ENCODE peak calls at places on chromosome 7, in four cellular contexts. Q, K, R and S are unnamed samples.

GRCh38 chr7:112080441-112080840 is 125.8 kb downstream of the DOCK4 start:
- DNase-seq in Q (no peak), K (peak), R (no peak), S (no peak)

GRCh38 chr7:135183478-135183877 is 13.0 kb upstream of the CYREN start:
- DNase-seq in Q (no peak), K (no peak), R (no peak), S (no peak)

GRCh38 chr7:106824458-106824857 is 40.6 kb upstream of the PIK3CG start:
- DNase-seq in K (no peak), R (no peak), Q (no peak), S (no peak)

GRCh38 chr7:46296526-46296925 is 375.5 kb upstream of the IGFBP3 start:
- DNase-seq in K (no peak), R (no peak), Q (no peak), S (no peak)

GRCh38 chr7:98418271-98418635 is 17.4 kb upstream of the BAIAP2L1 start:
- DNase-seq in Q (no peak), K (peak), R (no peak), S (no peak)

GRCh38 chr7:95434501-95435421 is at the start of gene PON2:
- DNase-seq in R (peak), K (peak), Q (peak), S (peak)

GRCh38 chr7:27031289-27032172 is 64.3 kb downstream of the HOXA1 start:
- DNase-seq in Q (no peak), K (peak), R (no peak), S (no peak)

GRCh38 chr7:30281791-30282190 is 2.6 kb upstream of the ZNRF2 start:
- DNase-seq in K (no peak), R (no peak), Q (no peak), S (no peak)

GRCh38 chr7:100867796-100868485 is 754 bp downstream of the TRIP6 start:
- DNase-seq in R (no peak), Q (no peak), K (no peak), S (no peak)

GRCh38 chr7:44964384-44964830 is 14.4 kb downstream of the MYO1G start:
- DNase-seq in R (no peak), K (no peak), Q (peak), S (no peak)

GRCh38 chr7:16416289-16417282 is 4.8 kb downstream of the CRPPA start:
- DNase-seq in R (no peak), Q (no peak), K (peak), S (no peak)

GRCh38 chr7:142908921-142909870 is 23.7 kb upstream of the TRPV6 start:
- DNase-seq in Q (no peak), K (peak), R (no peak), S (no peak)

GRCh38 chr7:5634107-5634950 is 147.1 kb downstream of the RNF216 start:
- DNase-seq in Q (no peak), K (peak), R (no peak), S (peak)

GRCh38 chr7:17939111-17939669 is 1.1 kb downstream of the SNX13 start:
- DNase-seq in R (no peak), K (peak), Q (no peak), S (no peak)

GRCh38 chr7:119197172-119197871 is 972.8 kb downstream of the ANKRD7 start:
- DNase-seq in Q (no peak), R (no peak), K (no peak), S (no peak)

GRCh38 chr7:87152897-87153641 is 816 bp downstream of the DMTF1 start:
- DNase-seq in R (no peak), Q (peak), K (peak), S (no peak)

GRCh38 chr7:78751253-78751652 is 702.2 kb downstream of the MAGI2 start:
- DNase-seq in Q (no peak), R (no peak), K (no peak), S (no peak)

GRCh38 chr7:137480824-137481365 is 137.4 kb upstream of the PTN start:
- DNase-seq in K (no peak), Q (no peak), R (no peak), S (no peak)

GRCh38 chr7:122887198-122887597 is 938 bp upstream of the CADPS2 start:
- DNase-seq in Q (no peak), R (no peak), K (peak), S (peak)

GRCh38 chr7:37504791-37505190 is 56.1 kb upstream of the ELMO1 start:
- DNase-seq in K (no peak), R (no peak), Q (no peak), S (no peak)

GRCh38 chr7:138992052-138992531 is 10.9 kb upstream of the KIAA1549 start:
- DNase-seq in K (no peak), R (no peak), Q (no peak), S (no peak)

GRCh38 chr7:156127166-156128134 is 315.2 kb upstream of the SHH start:
- DNase-seq in Q (no peak), R (no peak), K (no peak), S (no peak)

GRCh38 chr7:115099906-115100305 is 178.0 kb downstream of the MDFIC start:
- DNase-seq in Q (no peak), K (peak), R (no peak), S (no peak)